ENCODE peak calls at places on chromosome 21, in eight cellular contexts. H is fibroblast of the aortic adventitia, L is transverse colon, M is T follicular helper cell, N is T-helper 1 cell, C is BE2C, R is psoas muscle, U is heart right ventricle. P is an unnamed sample.

GRCh38 chr21:42746593-42747266 is 93.3 kb downstream of the PDE9A start:
- DNase-seq in H (no peak), L (peak), M (no peak), N (peak), C (no peak), R (no peak), U (peak), P (peak)

GRCh38 chr21:15224346-15225086 is 159.7 kb upstream of the NRIP1 start:
- DNase-seq in H (peak), L (no peak), M (no peak), N (no peak), C (no peak), R (no peak), U (no peak), P (no peak)

GRCh38 chr21:34952701-34953100 is 96.4 kb downstream of the RUNX1 start:
- DNase-seq in H (no peak), L (no peak), M (no peak), N (no peak), C (no peak), R (no peak), U (no peak), P (no peak)

GRCh38 chr21:16073571-16073970 is 343.8 kb downstream of the USP25 start:
- DNase-seq in H (no peak), L (no peak), M (no peak), N (no peak), C (no peak), R (no peak), U (no peak), P (no peak)

GRCh38 chr21:35525443-35525842 is 476.3 kb upstream of the RUNX1 start:
- DNase-seq in H (peak), L (no peak), M (no peak), N (peak), C (no peak), R (no peak), U (no peak), P (no peak)

GRCh38 chr21:45831991-45832740 is 149.4 kb upstream of the COL6A1 start:
- DNase-seq in H (peak), L (peak), M (no peak), N (no peak), C (no peak), R (no peak), U (no peak), P (no peak)

GRCh38 chr21:35529141-35529863 is 480.2 kb upstream of the RUNX1 start:
- DNase-seq in H (peak), L (no peak), M (no peak), N (peak), C (no peak), R (no peak), U (no peak), P (no peak)

GRCh38 chr21:44294391-44295162 is 5.3 kb upstream of the PFKL start:
- DNase-seq in H (peak), L (peak), M (no peak), N (no peak), C (no peak), R (peak), U (peak), P (peak)

GRCh38 chr21:38913120-38913975 is 107.6 kb downstream of the ETS2 start:
- DNase-seq in H (peak), L (peak), M (no peak), N (no peak), C (peak), R (peak), U (peak), P (peak)

GRCh38 chr21:34884346-34884929 is 164.7 kb downstream of the RUNX1 start:
- DNase-seq in H (no peak), L (no peak), M (no peak), N (no peak), C (no peak), R (no peak), U (no peak), P (no peak)

GRCh38 chr21:31354604-31355443 is 10.8 kb upstream of the TIAM1 start:
- DNase-seq in H (peak), L (peak), M (peak), N (peak), C (no peak), R (peak), U (no peak), P (peak)

GRCh38 chr21:26835027-26835713 is 10.0 kb downstream of the ADAMTS1 start:
- DNase-seq in H (peak), L (no peak), M (no peak), N (no peak), C (no peak), R (no peak), U (no peak), P (no peak)

GRCh38 chr21:40841524-40842196 is 5.3 kb downstream of the DSCAM start:
- DNase-seq in H (no peak), L (no peak), M (no peak), N (no peak), C (peak), R (no peak), U (peak), P (peak)

GRCh38 chr21:37146320-37147225 is 73.5 kb downstream of the TTC3 start:
- DNase-seq in H (peak), L (no peak), M (no peak), N (no peak), C (peak), R (no peak), U (no peak), P (no peak)

GRCh38 chr21:41901099-41901498 is 22.0 kb upstream of the PRDM15 start:
- DNase-seq in H (no peak), L (no peak), M (no peak), N (peak), C (no peak), R (no peak), U (no peak), P (no peak)

GRCh38 chr21:33901421-33902288 is 13.9 kb downstream of the ATP5PO start:
- DNase-seq in H (peak), L (no peak), M (no peak), N (peak), C (peak), R (peak), U (peak), P (no peak)

GRCh38 chr21:45370575-45370974 is 34.4 kb upstream of the COL18A1 start:
- DNase-seq in H (no peak), L (no peak), M (no peak), N (no peak), C (no peak), R (peak), U (no peak), P (peak)